ENCODE peak calls at places on chromosomes 2 and 18, in ten cellular contexts. X is activated CD8-positive, alpha-beta memory T cell treated with anti-CD3 and anti-CD28 coated beads for 4 hours; B is HT-29; P is BJ; L is OCI-M1; Z is WTC11; D is A172; J is GM19239; U is activated CD4-positive, alpha-beta T cell treated with anti-CD3 and anti-CD28 coated beads, Interleukin-2, amount 50 U/mL, for 24 hours; V is globus pallidus. T is an unnamed sample.

GRCh38 chr2:110659248-110659647 is 18.6 kb downstream of the BUB1 start:
- DNase-seq in X (no peak), J (no peak), B (no peak), Z (no peak), U (no peak), P (no peak), D (no peak), L (no peak), V (no peak), T (peak; percentile 57)

GRCh38 chr2:120759543-120760331 is 24.1 kb downstream of the GLI2 start:
- DNase-seq in X (no peak), V (no peak), B (no peak), Z (peak; percentile 20), P (no peak), U (no peak), L (no peak), J (no peak), D (no peak), T (no peak)

GRCh38 chr2:128667391-128667790 is 348.7 kb upstream of the HS6ST1 start:
- DNase-seq in Z (no peak), B (no peak), D (no peak), L (no peak), P (no peak), V (no peak), U (no peak), J (no peak), X (no peak), T (no peak)

GRCh38 chr2:239855863-239856587 is 169.1 kb downstream of the NDUFA10 start:
- DNase-seq in J (no peak), V (no peak), B (no peak), Z (no peak), L (no peak), P (no peak), X (no peak), D (no peak), U (no peak), T (no peak)

GRCh38 chr2:201452058-201452736 is 657 bp downstream of the STRADB start:
- DNase-seq in J (no peak), D (no peak), V (no peak), X (no peak), U (no peak), L (peak; percentile 59), P (no peak), Z (no peak), B (no peak), T (no peak)

GRCh38 chr2:45114221-45114955 is 105.1 kb upstream of the SIX2 start:
- DNase-seq in V (no peak), D (no peak), L (no peak), P (no peak), Z (no peak), X (no peak), U (no peak), B (no peak), J (no peak), T (no peak)

GRCh38 chr18:63843008-63843407 is 44.5 kb upstream of the SERPINB2 start:
- DNase-seq in B (no peak), Z (no peak), J (no peak), X (no peak), D (no peak), L (no peak), V (no peak), P (no peak), U (no peak), T (no peak)

GRCh38 chr2:96788393-96789244 is 27.4 kb upstream of the CNNM3 start:
- DNase-seq in B (peak; percentile 48), L (no peak), P (no peak), U (no peak), X (no peak), V (peak; percentile 60), D (peak; percentile 66), J (no peak), Z (no peak), T (peak; percentile 16)

GRCh38 chr2:64491426-64491825 is 32.7 kb upstream of the AFTPH start:
- DNase-seq in D (no peak), P (no peak), Z (no peak), L (no peak), X (no peak), U (no peak), B (no peak), V (no peak), J (no peak), T (peak; percentile 24)

GRCh38 chr2:66555511-66556324 is 120.8 kb downstream of the MEIS1 start:
- DNase-seq in Z (no peak), V (no peak), U (no peak), L (no peak), P (no peak), J (no peak), X (no peak), D (no peak), B (no peak), T (no peak)

GRCh38 chr2:127196998-127197397 is 23.1 kb downstream of the CYP27C1 start:
- DNase-seq in Z (no peak), V (no peak), U (no peak), B (peak; percentile 70), L (peak; percentile 41), D (no peak), P (no peak), J (no peak), X (no peak), T (no peak)

GRCh38 chr2:170022692-170023091 is 155.3 kb upstream of the MYO3B start:
- DNase-seq in Z (no peak), L (no peak), V (no peak), U (no peak), B (no peak), J (no peak), X (no peak), P (peak; percentile 37), D (peak; percentile 71), T (peak; percentile 47)

GRCh38 chr2:218257390-218257981 is 3.3 kb upstream of the GPBAR1 start:
- DNase-seq in Z (peak; percentile 76), L (peak; percentile 61), J (peak; percentile 76), U (peak; percentile 52), D (peak; percentile 18), B (peak; percentile 37), V (peak; percentile 61), P (no peak), X (peak; percentile 54), T (no peak)

GRCh38 chr18:48129621-48130082 is 199.2 kb upstream of the SMAD2 start:
- DNase-seq in Z (no peak), P (no peak), D (no peak), J (no peak), X (no peak), L (no peak), V (no peak), B (no peak), U (no peak), T (no peak)

GRCh38 chr2:38233231-38233983 is 143.7 kb downstream of the ATL2 start:
- DNase-seq in L (no peak), U (no peak), V (no peak), J (no peak), D (peak; percentile 68), B (no peak), P (peak; percentile 91), Z (no peak), X (no peak), T (peak; percentile 80)

GRCh38 chr2:151085101-151085640 is 176.5 kb downstream of the RBM43 start:
- DNase-seq in U (no peak), D (no peak), Z (no peak), V (no peak), P (no peak), L (no peak), B (no peak), J (no peak), X (no peak), T (no peak)

GRCh38 chr18:58231930-58232329 is 187.9 kb downstream of the NEDD4L start:
- DNase-seq in Z (no peak), U (no peak), X (no peak), B (peak; percentile 60), L (peak; percentile 64), D (no peak), J (no peak), V (no peak), P (no peak), T (no peak)

GRCh38 chr2:25149646-25150045 is 18.7 kb downstream of the POMC start:
- DNase-seq in B (no peak), X (no peak), L (no peak), U (no peak), J (no peak), P (no peak), D (no peak), V (no peak), Z (no peak), T (no peak)

GRCh38 chr2:12534646-12535263 is 182.0 kb upstream of the TRIB2 start:
- DNase-seq in D (peak; percentile 95), L (no peak), X (no peak), Z (no peak), B (no peak), P (peak; percentile 97), V (no peak), J (no peak), U (no peak), T (peak; percentile 97)

GRCh38 chr2:38375711-38376345 is 1.2 kb downstream of the ATL2 start:
- DNase-seq in J (no peak), D (no peak), U (no peak), L (no peak), V (no peak), X (no peak), B (no peak), P (no peak), Z (peak; percentile 41), T (peak; percentile 11)

GRCh38 chr2:230412369-230412706 is 3.7 kb upstream of the SP100 start:
- DNase-seq in D (no peak), V (no peak), B (no peak), J (no peak), U (no peak), X (no peak), L (no peak), P (no peak), Z (no peak), T (no peak)

GRCh38 chr18:50312296-50313030 is 25.0 kb upstream of the CXXC1 start:
- DNase-seq in J (no peak), Z (no peak), B (no peak), V (no peak), D (no peak), L (no peak), X (no peak), U (no peak), P (no peak), T (no peak)

GRCh38 chr2:237178396-237178795 is 92.7 kb downstream of the COPS8 start:
- DNase-seq in X (no peak), V (no peak), Z (no peak), J (no peak), D (peak; percentile 67), L (no peak), P (no peak), U (no peak), B (no peak), T (peak; percentile 94)

GRCh38 chr18:2087877-2088673 is 483.2 kb downstream of the METTL4 start:
- DNase-seq in Z (no peak), L (no peak), B (no peak), X (no peak), J (no peak), U (no peak), P (no peak), V (no peak), D (no peak), T (no peak)